ENCODE peak calls at places on chromosomes 3 and 15, in four cellular contexts. A is adrenal gland, E is endothelial cell of umbilical vein, L is GM12878. F is an unnamed sample.

GRCh38 chr3:39637807-39638206 is 170.3 kb downstream of the MOBP start:
- DNase-seq in A (no peak), E (peak), L (no peak), F (no peak)

GRCh38 chr15:100769043-100769974 is 110.3 kb upstream of the ALDH1A3 start:
- DNase-seq in L (no peak), E (no peak), A (no peak), F (no peak)

GRCh38 chr3:193665370-193665989 is 72.5 kb downstream of the OPA1 start:
- DNase-seq in A (no peak), E (peak), L (no peak), F (no peak)

GRCh38 chr15:60830479-60830878 is 351.5 kb upstream of the ICE2 start:
- DNase-seq in L (no peak), E (no peak), A (no peak), F (no peak)

GRCh38 chr15:75349851-75350588 is 3.2 kb downstream of the NEIL1 start:
- DNase-seq in A (no peak), E (no peak), L (peak), F (peak)

GRCh38 chr15:57784081-57784488 is 77.6 kb downstream of the POLR2M start:
- DNase-seq in A (no peak), L (no peak), E (peak), F (no peak)

GRCh38 chr3:134299888-134300206 is 49.2 kb upstream of the RYK start:
- DNase-seq in L (no peak), A (no peak), E (no peak), F (no peak)

GRCh38 chr15:42619641-42620371 is 44.4 kb downstream of the STARD9 start:
- DNase-seq in E (no peak), L (no peak), A (no peak), F (no peak)

GRCh38 chr3:78887029-78887428 is 880.8 kb downstream of the ROBO1 start:
- DNase-seq in L (no peak), E (no peak), A (no peak), F (no peak)

GRCh38 chr3:159158213-159158612 is 356.4 kb downstream of the MFSD1 start:
- DNase-seq in A (no peak), E (peak), L (no peak), F (no peak)

DNA sequence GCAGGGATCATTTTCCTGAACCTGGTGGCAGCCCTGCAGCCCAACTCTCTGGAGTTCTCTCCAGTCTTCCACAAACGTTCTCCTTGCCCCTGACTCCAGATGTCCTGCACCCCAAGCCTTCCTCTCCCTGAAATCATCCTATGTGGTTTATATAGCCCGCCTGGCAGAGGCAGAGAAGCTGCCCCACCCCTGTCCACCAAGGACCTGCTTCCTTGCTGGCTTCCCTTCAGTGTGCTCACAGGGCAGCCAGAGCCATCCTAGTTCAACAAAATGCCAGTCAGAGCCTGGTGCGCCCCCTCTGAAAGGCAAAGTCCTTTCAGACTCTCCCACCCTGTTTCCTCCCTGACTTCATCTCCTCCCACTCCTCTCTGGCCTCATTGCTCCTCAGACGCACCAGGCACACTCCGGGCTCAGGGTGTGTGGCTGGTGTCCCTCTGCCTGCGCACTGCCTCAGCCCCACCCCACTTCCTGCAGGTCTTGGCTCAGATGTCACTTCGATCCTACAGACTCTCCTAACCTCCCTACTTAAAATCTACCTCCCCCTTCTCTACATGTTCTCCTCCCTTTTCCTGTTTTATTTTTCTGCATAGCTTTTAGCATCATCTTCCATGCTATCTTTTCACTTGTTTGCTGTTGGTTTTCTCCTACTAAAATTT is 5.9 kb downstream of the KBTBD13 start:
- DNase-seq in A (no peak), L (no peak), E (no peak), F (no peak)
- TF ChIP-seq POLR2A in A (no peak), L (no peak), E (no peak), F (no peak)

DNA sequence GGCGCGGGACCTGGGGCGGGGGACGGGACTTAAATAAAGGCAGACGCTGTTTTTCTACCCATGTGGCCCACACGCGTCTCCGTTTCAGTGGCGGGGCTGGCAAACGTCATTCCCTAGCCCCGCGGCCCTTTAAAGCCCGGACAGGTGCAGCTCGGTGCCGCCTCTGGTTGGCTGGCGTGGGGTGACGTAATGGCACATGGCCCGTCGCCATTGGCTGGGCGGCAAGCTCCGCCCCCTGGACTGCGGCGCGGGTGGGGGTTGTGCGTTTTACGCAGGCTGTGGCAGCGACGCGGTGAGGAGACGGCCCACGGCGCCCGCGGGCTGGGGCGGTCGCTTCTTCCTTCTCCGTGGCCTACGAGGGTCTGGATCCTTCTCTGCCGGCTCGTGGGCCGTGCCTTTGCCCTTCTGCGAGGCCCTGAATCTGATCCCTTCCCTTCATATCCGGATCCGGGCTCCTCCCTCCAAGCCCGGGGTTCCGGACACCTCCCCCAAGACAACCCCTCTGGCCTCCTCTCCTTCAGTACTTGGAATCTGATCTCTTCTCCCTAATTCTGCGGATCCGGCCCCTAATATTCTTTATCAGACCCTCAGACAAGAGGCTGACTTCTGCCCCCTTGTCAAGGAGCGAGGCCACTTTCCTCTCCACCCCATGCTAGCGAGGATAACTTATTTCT is at the start of gene CRELD1:
- DNase-seq in L (peak), E (peak), A (peak), F (peak)
- TF ChIP-seq POLR2A in L (peak), E (peak), A (peak), F (peak)

GRCh38 chr3:119579366-119580147 is at the start of gene ADPRH:
- DNase-seq in E (peak), A (peak), L (no peak), F (peak)
- TF ChIP-seq POLR2A in E (no peak), A (peak), L (peak), F (peak)

GRCh38 chr3:97971679-97972567 is at the start of gene RIOX2:
- DNase-seq in A (peak), L (peak), E (peak), F (peak)
- TF ChIP-seq POLR2A in A (no peak), L (peak), E (peak), F (peak)

DNA sequence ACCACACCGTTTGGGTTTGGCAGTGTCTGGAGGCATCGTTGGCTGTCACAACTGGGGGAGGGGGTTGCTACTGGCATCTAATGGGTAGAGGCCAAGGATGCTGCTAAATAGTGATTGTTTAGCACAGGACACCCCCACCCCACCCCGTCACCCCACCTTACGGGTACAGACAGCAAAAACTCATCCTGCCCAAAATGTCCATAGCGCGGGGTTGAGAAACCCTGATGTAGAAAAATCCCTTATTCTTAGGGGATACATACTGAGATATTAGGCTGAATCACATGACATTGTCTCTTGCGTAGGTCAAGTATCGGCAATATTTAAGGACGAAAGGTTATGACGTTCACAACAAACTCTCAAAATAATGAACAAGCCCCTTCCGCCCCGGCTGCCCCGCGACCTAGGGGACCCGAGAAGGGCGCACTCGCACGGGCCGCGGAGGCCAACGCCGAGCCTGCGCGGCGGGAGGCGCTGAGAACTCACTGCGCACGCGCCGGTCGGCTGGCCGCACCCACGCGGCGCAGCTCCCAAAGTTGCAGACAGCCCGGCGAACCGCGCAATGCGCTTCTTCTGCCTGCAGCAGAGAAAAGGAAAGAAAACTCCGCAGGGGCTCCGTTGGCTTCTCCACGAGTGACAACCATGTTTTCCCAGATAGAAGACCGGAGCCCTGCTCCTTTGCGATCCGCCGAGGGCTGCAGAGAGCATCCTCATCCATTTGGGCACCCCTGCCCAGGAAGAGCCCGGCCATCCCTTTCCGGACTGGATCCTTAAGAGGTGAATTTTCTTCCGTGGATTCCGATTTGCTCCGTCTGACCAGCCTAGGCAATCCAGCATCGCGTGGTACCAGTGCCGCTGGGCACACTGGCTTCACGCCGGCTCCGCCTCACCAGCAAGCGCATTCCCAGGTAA is 136.8 kb upstream of the CCDC54 start:
- DNase-seq in A (peak), E (peak), L (peak), F (peak)
- TF ChIP-seq POLR2A in A (peak), E (peak), L (peak), F (no peak)

GRCh38 chr15:69499521-69500201 is 47.0 kb downstream of the RPLP1 start:
- DNase-seq in L (no peak), A (no peak), E (no peak), F (no peak)
- TF ChIP-seq POLR2A in L (no peak), A (no peak), E (no peak), F (no peak)

GRCh38 chr15:92959219-92959618 is 59.1 kb downstream of the CHD2 start:
- DNase-seq in E (no peak), L (no peak), A (no peak), F (no peak)

GRCh38 chr15:92960996-92961681 is 61.0 kb downstream of the CHD2 start:
- DNase-seq in A (no peak), L (no peak), E (no peak), F (no peak)

GRCh38 chr15:92958105-92958504 is 58.0 kb downstream of the CHD2 start:
- DNase-seq in E (no peak), A (no peak), L (no peak), F (no peak)

GRCh38 chr15:92963794-92964193 is 63.7 kb downstream of the CHD2 start:
- DNase-seq in A (no peak), L (no peak), E (no peak), F (no peak)

DNA sequence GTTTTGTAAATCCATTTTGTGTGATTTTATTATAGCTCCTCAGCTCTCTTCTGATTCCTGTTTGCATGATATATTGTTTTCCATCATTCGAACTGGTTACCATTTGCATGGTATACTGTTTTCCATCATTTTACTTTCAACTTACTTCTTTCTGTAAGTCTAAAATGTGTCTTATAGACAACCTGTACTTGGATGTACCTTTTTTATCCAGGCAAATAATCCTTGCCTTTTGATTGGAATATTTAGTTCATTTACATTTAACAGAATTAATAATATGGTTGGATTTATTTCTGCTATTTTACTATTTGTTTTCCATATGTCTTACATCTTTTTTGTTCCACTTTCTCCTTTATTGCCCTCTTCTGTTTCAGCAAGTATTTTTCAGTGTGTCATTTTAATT is 62.8 kb downstream of the CHD2 start:
- DNase-seq in E (no peak), A (no peak), L (no peak), F (no peak)
- TF ChIP-seq POLR2A in E (no peak), A (no peak), L (no peak), F (no peak)

GRCh38 chr3:72447059-72447946 is 400.9 kb downstream of the SHQ1 start:
- DNase-seq in E (peak), A (peak), L (no peak), F (peak)
- TF ChIP-seq POLR2A in E (no peak), A (peak), L (no peak), F (no peak)